ENCODE peak calls at places on chromosomes 16 and 17, in five cellular contexts. One of them, this sample, is unnamed.

GRCh38 chr17:64174686-64175456 is 44.9 kb upstream of the ERN1 start:
- DNase-seq in NCI-H226: no peak
- DNase-seq in RCC 7860: peak
- DNase-seq in uterus: no peak
- DNase-seq in T-cell: no peak
- DNase-seq in this sample: no peak

GRCh38 chr17:47703191-47703591 is 9.2 kb downstream of the TBKBP1 start:
- DNase-seq in uterus: no peak
- DNase-seq in T-cell: no peak
- DNase-seq in RCC 7860: no peak
- DNase-seq in NCI-H226: no peak
- DNase-seq in this sample: no peak

GRCh38 chr16:78665373-78665772 is 565.9 kb downstream of the WWOX start:
- DNase-seq in RCC 7860: no peak
- DNase-seq in uterus: no peak
- DNase-seq in T-cell: no peak
- DNase-seq in NCI-H226: no peak
- DNase-seq in this sample: no peak

GRCh38 chr17:31696184-31696602 is 162.9 kb downstream of the COPRS start:
- DNase-seq in uterus: peak
- DNase-seq in RCC 7860: no peak
- DNase-seq in T-cell: no peak
- DNase-seq in NCI-H226: no peak
- DNase-seq in this sample: no peak

GRCh38 chr16:63933841-63934240 is 1188.0 kb downstream of the CDH11 start:
- DNase-seq in uterus: no peak
- DNase-seq in RCC 7860: no peak
- DNase-seq in NCI-H226: no peak
- DNase-seq in T-cell: no peak
- DNase-seq in this sample: no peak

GRCh38 chr17:55303701-55304145 is 39.0 kb downstream of the HLF start:
- DNase-seq in NCI-H226: peak
- DNase-seq in RCC 7860: no peak
- DNase-seq in T-cell: no peak
- DNase-seq in uterus: no peak
- DNase-seq in this sample: no peak

GRCh38 chr17:78535285-78536197 is 41.7 kb downstream of the DNAH17 start:
- DNase-seq in NCI-H226: no peak
- DNase-seq in T-cell: no peak
- DNase-seq in uterus: no peak
- DNase-seq in RCC 7860: no peak
- DNase-seq in this sample: no peak

GRCh38 chr17:58277107-58277506 is 3.6 kb downstream of the MPO start:
- DNase-seq in uterus: no peak
- DNase-seq in RCC 7860: no peak
- DNase-seq in T-cell: no peak
- DNase-seq in NCI-H226: no peak
- DNase-seq in this sample: no peak

GRCh38 chr17:5560361-5560988 is 23.8 kb downstream of the NLRP1 start:
- DNase-seq in uterus: no peak
- DNase-seq in RCC 7860: no peak
- DNase-seq in NCI-H226: no peak
- DNase-seq in T-cell: no peak
- DNase-seq in this sample: no peak

GRCh38 chr17:55294042-55294751 is 29.4 kb downstream of the HLF start:
- DNase-seq in NCI-H226: no peak
- DNase-seq in uterus: no peak
- DNase-seq in T-cell: no peak
- DNase-seq in RCC 7860: no peak
- DNase-seq in this sample: no peak

GRCh38 chr17:17349724-17350106 is 46.5 kb downstream of the NT5M start:
- DNase-seq in RCC 7860: no peak
- DNase-seq in NCI-H226: no peak
- DNase-seq in uterus: no peak
- DNase-seq in T-cell: no peak
- DNase-seq in this sample: no peak

GRCh38 chr17:4208228-4208627 is 55.6 kb downstream of the ANKFY1 start:
- DNase-seq in T-cell: no peak
- DNase-seq in uterus: no peak
- DNase-seq in RCC 7860: no peak
- DNase-seq in NCI-H226: no peak
- DNase-seq in this sample: no peak

GRCh38 chr17:32486091-32486700 is 597 bp upstream of the CDK5R1 start:
- DNase-seq in T-cell: peak
- DNase-seq in NCI-H226: peak
- DNase-seq in uterus: peak
- DNase-seq in RCC 7860: peak
- DNase-seq in this sample: peak

This sample was measured in CD4-positive, alpha-beta T cell.